ENCODE peak calls at places on chromosomes 3 and 15, in ten cellular contexts. J is kidney; U is CD8-positive, alpha-beta T cell; O is Caco-2; D is cardiac muscle cell; S is mucosa of descending colon; E is OCI-LY7; F is uterus; Z is breast epithelium; T is CD4-positive, alpha-beta T cell. X is an unnamed sample.
A peak's percentile ranks its signal among the peaks of the same experiment; 100 is the strongest.

GRCh38 chr3:62874398-62875102 is 666 bp downstream of the CADPS start:
- DNase-seq in J (no peak), U (no peak), Z (no peak), S (no peak), E (peak; percentile 67), F (no peak), O (no peak), T (no peak), D (no peak), X (no peak)

GRCh38 chr3:64318001-64318400 is 92.7 kb upstream of the PRICKLE2 start:
- DNase-seq in J (no peak), Z (no peak), T (no peak), O (no peak), S (no peak), D (peak; percentile 41), F (no peak), U (no peak), E (no peak), X (no peak)

GRCh38 chr3:13479332-13479581 is 849 bp upstream of the HDAC11 start:
- DNase-seq in E (no peak), S (no peak), T (no peak), Z (no peak), F (peak; percentile 51), O (no peak), U (peak; percentile 6), J (no peak), D (no peak), X (no peak)

GRCh38 chr3:13749063-13749764 is 130.7 kb downstream of the WNT7A start:
- DNase-seq in U (no peak), Z (no peak), F (no peak), J (no peak), E (no peak), O (no peak), D (no peak), T (no peak), S (no peak), X (no peak)

GRCh38 chr15:95733931-95734330 is 596.6 kb upstream of the NR2F2 start:
- DNase-seq in T (no peak), E (no peak), F (no peak), S (no peak), O (no peak), D (no peak), U (no peak), Z (no peak), J (no peak), X (no peak)

GRCh38 chr15:71282086-71282485 is 166.8 kb downstream of the THSD4 start:
- DNase-seq in Z (no peak), E (no peak), T (no peak), S (no peak), O (no peak), J (no peak), D (peak; percentile 89), U (no peak), F (peak; percentile 39), X (no peak)

GRCh38 chr15:97126556-97127233 is 796.2 kb downstream of the NR2F2 start:
- DNase-seq in U (no peak), E (no peak), T (no peak), F (no peak), D (no peak), Z (no peak), J (no peak), S (no peak), O (peak; percentile 18), X (no peak)

GRCh38 chr15:74621936-74622335 is 6.3 kb downstream of the CLK3 start:
- DNase-seq in T (no peak), F (no peak), E (no peak), D (no peak), S (no peak), Z (no peak), O (peak; percentile 46), U (no peak), J (peak; percentile 63), X (no peak)

GRCh38 chr15:58525926-58526538 is 94.2 kb downstream of the LIPC start:
- DNase-seq in Z (no peak), S (no peak), F (no peak), D (no peak), U (no peak), T (no peak), E (no peak), O (no peak), J (no peak), X (no peak)

GRCh38 chr3:21158801-21159564 is 592.0 kb downstream of the ZNF385D start:
- DNase-seq in F (no peak), O (no peak), U (no peak), Z (no peak), D (peak; percentile 12), J (no peak), T (no peak), E (no peak), S (no peak), X (no peak)

GRCh38 chr3:53129344-53129743 is 891 bp downstream of the RFT1 start:
- DNase-seq in O (no peak), J (no peak), S (no peak), D (no peak), U (no peak), Z (no peak), E (no peak), F (no peak), T (no peak), X (no peak)

GRCh38 chr3:30193625-30194044 is 412.8 kb upstream of the TGFBR2 start:
- DNase-seq in T (no peak), Z (no peak), S (no peak), O (peak; percentile 53), D (no peak), J (no peak), U (no peak), F (no peak), E (no peak), X (no peak)

GRCh38 chr3:44955917-44956316 is 20.1 kb downstream of the ZDHHC3 start:
- DNase-seq in E (no peak), Z (no peak), F (no peak), U (no peak), T (no peak), J (no peak), O (no peak), S (no peak), D (no peak), X (no peak)

GRCh38 chr3:45878124-45878523 is 8.2 kb upstream of the CCR9 start:
- DNase-seq in O (no peak), F (no peak), U (no peak), Z (no peak), D (no peak), J (no peak), S (no peak), E (no peak), T (no peak), X (no peak)

GRCh38 chr15:49988766-49989165 is 130.3 kb downstream of the ATP8B4 start:
- DNase-seq in O (no peak), D (no peak), Z (no peak), E (no peak), F (no peak), S (no peak), U (no peak), T (no peak), J (no peak), X (no peak)

GRCh38 chr3:50155891-50156290 is 767 bp downstream of the SEMA3F start:
- DNase-seq in J (no peak), T (no peak), O (no peak), U (no peak), Z (no peak), D (no peak), S (no peak), F (no peak), E (no peak), X (no peak)
- H3K9me3 ChIP-seq in J (no peaks in the 10 kb centered on the region), T (no peaks in the 10 kb centered on the region), O (no peaks in the 10 kb centered on the region), U (no peaks in the 10 kb centered on the region), Z (no peaks in the 10 kb centered on the region), D (no peaks in the 10 kb centered on the region), S (no peaks in the 10 kb centered on the region), F (no peaks in the 10 kb centered on the region), E (no peaks in the 10 kb centered on the region), X (no peaks in the 10 kb centered on the region)

DNA sequence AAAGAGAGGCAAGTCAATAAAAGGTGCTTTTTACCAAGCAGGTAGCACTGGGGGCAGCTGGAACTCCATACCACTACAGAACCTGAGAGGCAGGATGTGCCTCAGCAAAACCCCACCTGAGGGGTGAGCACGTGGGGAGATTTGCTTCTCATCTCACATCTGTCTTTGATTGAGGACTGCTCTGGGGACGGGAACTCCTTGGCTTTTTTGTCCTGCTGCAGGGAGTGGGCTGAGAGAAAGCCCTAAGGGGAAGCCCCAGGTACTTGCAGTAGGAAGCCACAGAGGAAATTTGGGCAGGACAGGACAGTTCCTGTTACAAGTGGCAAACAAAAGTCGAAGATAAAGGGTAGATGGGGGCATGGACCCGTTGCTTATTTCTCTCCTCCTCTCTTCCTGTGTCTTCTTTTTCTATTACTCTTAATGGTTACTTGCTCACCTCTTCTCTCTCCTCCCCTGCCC is 27.2 kb downstream of the CFAP161 start:
- DNase-seq in F (no peak), O (no peak), T (no peak), S (no peak), E (no peak), U (no peak), D (no peak), J (no peak), Z (no peak), X (no peak)
- TF ChIP-seq CTCF in F (no peak), O (no peak), T (no peak), S (no peak), E (no peak), U (no peak), D (no peak), J (no peak), Z (no peak), X (no peak)

GRCh38 chr3:411183-411681 is 214.7 kb downstream of the CHL1 start:
- DNase-seq in O (no peak), J (no peak), U (no peak), D (no peak), S (no peak), E (no peak), T (no peak), Z (no peak), F (no peak), X (no peak)

GRCh38 chr3:409011-409410 is 212.4 kb downstream of the CHL1 start:
- DNase-seq in E (no peak), D (no peak), F (no peak), T (no peak), O (no peak), Z (no peak), J (no peak), U (no peak), S (no peak), X (no peak)

GRCh38 chr3:414063-414462 is 217.5 kb downstream of the CHL1 start:
- DNase-seq in E (peak; percentile 43), O (no peak), Z (no peak), J (no peak), S (no peak), F (no peak), T (no peak), D (peak; percentile 12), U (no peak), X (no peak)
- H3K9me3 ChIP-seq in E (no peaks in the 10 kb centered on the region), O (no peaks in the 10 kb centered on the region), Z (no peaks in the 10 kb centered on the region), J (no peaks in the 10 kb centered on the region), S (no peaks in the 10 kb centered on the region), F (no peaks in the 10 kb centered on the region), T (no peaks in the 10 kb centered on the region), D (no peaks in the 10 kb centered on the region), U (no peaks in the 10 kb centered on the region), X (no peaks in the 10 kb centered on the region)

DNA sequence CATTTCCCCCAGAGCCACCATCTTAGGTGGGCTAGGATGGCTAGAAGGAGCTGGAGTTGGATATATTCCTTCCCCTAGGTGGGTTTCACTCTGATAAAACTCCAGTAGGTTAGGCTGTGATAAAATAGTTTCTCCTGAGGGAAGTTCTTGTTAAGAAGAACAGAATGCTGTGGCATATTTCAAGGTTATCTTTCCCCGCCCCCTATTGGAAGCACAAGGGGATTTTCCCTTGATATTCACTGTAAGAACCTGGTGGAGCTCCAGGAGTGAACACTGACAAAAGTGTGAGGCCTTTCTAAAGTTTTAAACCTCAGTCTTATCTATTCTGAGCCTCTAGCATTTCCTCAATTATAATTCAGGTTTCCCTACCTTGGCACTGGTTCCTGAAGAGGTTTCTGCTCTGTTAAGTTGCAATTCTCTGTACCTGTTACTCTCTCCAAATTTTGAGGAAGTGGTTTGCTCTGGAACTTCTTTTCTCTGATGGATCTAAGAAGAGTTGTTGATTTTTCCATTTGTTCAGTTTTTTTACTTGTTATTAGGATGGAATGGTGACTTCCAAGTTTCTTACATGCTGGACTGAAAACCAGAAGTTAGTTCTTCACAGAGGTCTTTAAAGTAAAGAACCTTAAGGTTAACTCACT is 113.5 kb downstream of the GMPS start:
- DNase-seq in T (no peak), E (no peak), U (no peak), Z (no peak), J (no peak), D (peak; percentile 13), O (peak; percentile 5), F (no peak), S (no peak), X (no peak)
- TF ChIP-seq CTCF in T (no peak), E (no peak), U (no peak), Z (no peak), J (no peak), D (no peak), O (peak; percentile 22), F (no peak), S (no peak), X (no peak)

X was measured in thoracic aorta.